ENCODE peak calls at places on chromosomes 2 and 18, in nine cellular contexts. Y is lung; A is NCI-H460; D is NCI-H748 treated with DMSO at 0.1 percent for 48 hours; Z is stimulated activated CD4-positive, alpha-beta T cell treated with anti-CD3 and anti-CD28 coated beads, Interleukin-12 subunit alpha, Interleukin-12 subunit beta, amount 100 ng/mL, for 4 hours; J is fibroblast of lung; N is right atrium auricular region; R is retina; G is AG08396. L is an unnamed sample.

GRCh38 chr2:241376808-241377207 is 20.7 kb downstream of the FARP2 start:
- DNase-seq in G (no peak), Y (no peak), J (no peak), N (no peak), D (no peak), R (no peak), Z (no peak), A (no peak), L (no peak)

GRCh38 chr2:221596192-221596591 is 24.1 kb upstream of the EPHA4 start:
- DNase-seq in A (peak), R (no peak), J (peak), G (peak), Y (no peak), D (no peak), Z (no peak), N (no peak), L (no peak)

GRCh38 chr2:173797586-173798263 is 167.4 kb downstream of the SP3 start:
- DNase-seq in G (no peak), J (no peak), Z (no peak), R (no peak), Y (no peak), N (no peak), D (no peak), A (no peak), L (no peak)

GRCh38 chr2:167943877-167944276 is 303.5 kb downstream of the STK39 start:
- DNase-seq in N (no peak), D (no peak), R (no peak), G (no peak), A (no peak), Z (no peak), Y (no peak), J (peak), L (no peak)

GRCh38 chr2:135840601-135841000 is 3.6 kb upstream of the LCT start:
- DNase-seq in D (no peak), Y (no peak), G (peak), J (peak), R (no peak), Z (no peak), N (peak), A (no peak), L (no peak)

GRCh38 chr2:224807153-224807964 is 91.2 kb upstream of the CCDC195 start:
- DNase-seq in Y (no peak), R (no peak), G (no peak), J (peak), D (no peak), A (no peak), N (no peak), Z (no peak), L (no peak)

GRCh38 chr18:54224379-54225014 is at the start of gene MBD2:
- DNase-seq in A (peak), D (peak), Y (peak), Z (peak), J (peak), N (peak), G (peak), R (peak), L (peak)

GRCh38 chr18:2471523-2471922 is 99.8 kb downstream of the METTL4 start:
- DNase-seq in G (no peak), R (no peak), A (no peak), D (no peak), J (no peak), Z (no peak), Y (no peak), N (no peak), L (no peak)

GRCh38 chr2:230751062-230751461 is 38.4 kb downstream of the CAB39 start:
- DNase-seq in A (no peak), D (no peak), J (peak), Y (no peak), N (no peak), G (peak), R (no peak), Z (no peak), L (peak)

GRCh38 chr2:1728821-1729220 is 15.5 kb downstream of the PXDN start:
- DNase-seq in G (no peak), Y (no peak), D (no peak), Z (no peak), N (peak), A (no peak), J (peak), R (peak), L (no peak)

GRCh38 chr2:97931118-97931850 is 64.5 kb downstream of the TMEM131 start:
- DNase-seq in Y (no peak), G (no peak), Z (no peak), R (no peak), D (no peak), J (no peak), A (no peak), N (no peak), L (no peak)

GRCh38 chr18:75114231-75114630 is 94.7 kb downstream of the PTGR3 start:
- DNase-seq in R (no peak), A (no peak), J (no peak), D (no peak), G (no peak), Z (no peak), N (no peak), Y (no peak), L (no peak)

GRCh38 chr2:133967326-133967725 is 286.5 kb upstream of the MGAT5 start:
- DNase-seq in D (no peak), N (no peak), G (no peak), Y (no peak), J (no peak), A (no peak), Z (no peak), R (no peak), L (no peak)

GRCh38 chr18:50429207-50429948 is 54.5 kb downstream of the SKA1 start:
- DNase-seq in Y (no peak), N (no peak), Z (no peak), G (no peak), J (peak), A (peak), D (peak), R (peak), L (no peak)

GRCh38 chr2:217204358-217204757 is 344.5 kb upstream of the TNP1 start:
- DNase-seq in J (peak), R (no peak), Z (no peak), N (no peak), Y (no peak), G (peak), A (no peak), D (no peak), L (no peak)

GRCh38 chr18:48674758-48675157 is 135.9 kb downstream of the CTIF start:
- DNase-seq in R (no peak), Z (no peak), N (no peak), G (no peak), J (no peak), D (no peak), A (no peak), Y (no peak), L (no peak)

GRCh38 chr2:85902496-85902895 is 13.7 kb upstream of the ST3GAL5 start:
- DNase-seq in A (no peak), R (no peak), N (no peak), Y (no peak), Z (no peak), D (no peak), G (peak), J (no peak), L (no peak)

GRCh38 chr2:172307800-172308199 is 119.6 kb upstream of the ITGA6 start:
- DNase-seq in Y (peak), D (peak), N (no peak), G (no peak), A (no peak), J (peak), Z (no peak), R (no peak), L (no peak)

GRCh38 chr2:165725421-165725820 is 68.6 kb downstream of the GALNT3 start:
- DNase-seq in D (no peak), J (peak), N (no peak), Z (no peak), Y (no peak), G (peak), R (no peak), A (peak), L (no peak)

GRCh38 chr18:48777026-48777736 is 173.6 kb downstream of the SMAD7 start:
- DNase-seq in R (peak), A (peak), J (peak), Z (peak), Y (no peak), D (peak), G (peak), N (peak), L (peak)

GRCh38 chr18:55763298-55763697 is 175.3 kb upstream of the TCF4 start:
- DNase-seq in N (no peak), A (no peak), R (no peak), Y (no peak), D (no peak), Z (no peak), J (peak), G (peak), L (no peak)

GRCh38 chr2:21018290-21018689 is 25.6 kb downstream of the APOB start:
- DNase-seq in A (no peak), N (no peak), G (no peak), J (no peak), Y (no peak), D (no peak), R (no peak), Z (no peak), L (no peak)

GRCh38 chr2:104703669-104704068 is 150.2 kb upstream of the POU3F3 start:
- DNase-seq in Y (no peak), Z (no peak), N (no peak), D (peak), A (no peak), R (no peak), J (no peak), G (no peak), L (no peak)

GRCh38 chr2:240300261-240300821 is 135.1 kb upstream of the GPC1 start:
- DNase-seq in R (no peak), A (no peak), D (no peak), G (no peak), J (no peak), N (peak), Z (no peak), Y (peak), L (no peak)

GRCh38 chr2:188601927-188602326 is 310.3 kb downstream of the GULP1 start:
- DNase-seq in Y (no peak), N (no peak), G (no peak), R (no peak), D (no peak), J (peak), Z (no peak), A (no peak), L (no peak)

GRCh38 chr18:22194151-22194598 is 24.8 kb downstream of the GATA6 start:
- DNase-seq in Y (no peak), Z (no peak), A (no peak), R (no peak), D (no peak), N (peak), G (no peak), J (no peak), L (no peak)

GRCh38 chr2:98777710-98778109 is 46.8 kb upstream of the MGAT4A start:
- DNase-seq in J (no peak), Y (no peak), R (no peak), D (no peak), G (no peak), Z (no peak), N (no peak), A (no peak), L (no peak)

GRCh38 chr2:172282944-172283343 is 144.4 kb upstream of the ITGA6 start:
- DNase-seq in Y (no peak), G (peak), A (peak), Z (no peak), R (no peak), J (peak), D (no peak), N (no peak), L (no peak)

GRCh38 chr18:7605705-7606104 is 38.6 kb downstream of the PTPRM start:
- DNase-seq in A (no peak), D (no peak), R (no peak), G (no peak), Y (no peak), J (no peak), Z (no peak), N (no peak), L (no peak)

GRCh38 chr2:85448840-85449588 is 30.5 kb downstream of the SH2D6 start:
- DNase-seq in D (no peak), Y (no peak), N (no peak), Z (no peak), G (no peak), J (no peak), A (no peak), R (no peak), L (no peak)

GRCh38 chr2:217864960-217865359 is 137.8 kb downstream of the TNS1 start:
- DNase-seq in G (no peak), A (no peak), N (no peak), Z (no peak), J (no peak), D (no peak), Y (no peak), R (no peak), L (no peak)

GRCh38 chr2:132815522-132815921 is 145.5 kb upstream of the LYPD1 start:
- DNase-seq in N (no peak), D (no peak), Z (no peak), Y (no peak), A (peak), R (no peak), J (peak), G (peak), L (no peak)

GRCh38 chr18:24160086-24160485 is 21.2 kb downstream of the CABYR start:
- DNase-seq in J (no peak), N (no peak), Z (no peak), D (no peak), R (no peak), G (no peak), A (no peak), Y (no peak), L (no peak)

GRCh38 chr18:80253871-80254492 is 6.7 kb upstream of the PARD6G start:
- DNase-seq in Z (no peak), J (no peak), D (no peak), N (peak), G (no peak), R (no peak), A (no peak), Y (peak), L (no peak)